ENCODE peak calls at places on chromosomes 3 and 15, in eight cellular contexts. W, P, T, J, S, E, A and F are unnamed samples. For H3K27me3, the result is how much of the 10 kb centered on the place peaks cover.

GRCh38 chr15:47587938-47588817 is 129.1 kb upstream of the SEMA6D start:
- DNase-seq in W (no peak), P (no peak), T (no peak), J (no peak), S (no peak), E (peak), A (no peak), F (no peak)

GRCh38 chr15:29638781-29639180 is 183.5 kb downstream of the TJP1 start:
- DNase-seq in W (peak), P (peak), T (no peak), J (no peak), S (no peak), E (no peak), A (no peak), F (no peak)

GRCh38 chr15:78304487-78305413 is 5.3 kb upstream of the SKIC8 start:
- DNase-seq in W (no peak), P (no peak), T (no peak), J (no peak), S (no peak), E (no peak), A (no peak), F (no peak)

GRCh38 chr15:24617646-24618045 is 57.9 kb upstream of the NPAP1 start:
- DNase-seq in W (no peak), P (no peak), T (no peak), J (no peak), S (no peak), E (no peak), A (no peak), F (no peak)

GRCh38 chr15:78987891-78988360 is 43.1 kb upstream of the CTSH start:
- DNase-seq in W (no peak), P (no peak), T (no peak), J (no peak), S (no peak), E (no peak), A (no peak), F (no peak)

GRCh38 chr3:77815467-77815866 is 775.6 kb downstream of the ROBO2 start:
- DNase-seq in W (no peak), P (no peak), T (no peak), J (no peak), S (no peak), E (no peak), A (no peak), F (no peak)

GRCh38 chr3:17442332-17443049 is 299.9 kb downstream of the TBC1D5 start:
- DNase-seq in W (peak), P (peak), T (no peak), J (no peak), S (no peak), E (no peak), A (no peak), F (no peak)

GRCh38 chr15:49235446-49236207 is 65.6 kb downstream of the GALK2 start:
- DNase-seq in W (peak), P (peak), T (peak), J (peak), S (peak), E (peak), A (no peak), F (peak)

GRCh38 chr15:93308026-93308670 is 219.1 kb upstream of the RGMA start:
- DNase-seq in W (no peak), P (no peak), T (no peak), J (no peak), S (no peak), E (no peak), A (no peak), F (no peak)

GRCh38 chr15:66830358-66830757 is 128.3 kb downstream of the SMAD6 start:
- DNase-seq in W (peak), P (peak), T (no peak), J (no peak), S (no peak), E (peak), A (no peak), F (no peak)

GRCh38 chr3:13543251-13543650 is 5.7 kb upstream of the FBLN2 start:
- DNase-seq in W (peak), P (no peak), T (peak), J (no peak), S (peak), E (peak), A (no peak), F (no peak)

GRCh38 chr3:71921036-71921435 is 136.1 kb upstream of the PROK2 start:
- DNase-seq in W (no peak), P (no peak), T (no peak), J (no peak), S (no peak), E (no peak), A (no peak), F (no peak)

GRCh38 chr15:77666296-77666660 is 33.6 kb upstream of the LINGO1 start:
- DNase-seq in W (no peak), P (no peak), T (no peak), J (no peak), S (no peak), E (no peak), A (no peak), F (no peak)

GRCh38 chr15:57442371-57442770 is 66.1 kb downstream of the CGNL1 start:
- DNase-seq in W (no peak), P (no peak), T (no peak), J (no peak), S (no peak), E (no peak), A (no peak), F (no peak)

GRCh38 chr3:178392553-178392952 is 143.7 kb upstream of the KCNMB2 start:
- DNase-seq in W (peak), P (peak), T (no peak), J (no peak), S (no peak), E (no peak), A (no peak), F (no peak)

GRCh38 chr3:113040231-113040630 is 49.4 kb downstream of the GTPBP8 start:
- DNase-seq in W (no peak), P (no peak), T (no peak), J (no peak), S (no peak), E (no peak), A (no peak), F (no peak)

GRCh38 chr3:19022546-19022945 is 125.8 kb upstream of the KCNH8 start:
- DNase-seq in W (no peak), P (no peak), T (no peak), J (no peak), S (no peak), E (no peak), A (no peak), F (no peak)

GRCh38 chr3:112755845-112756671 is 90.6 kb downstream of the CD200R1L start:
- DNase-seq in W (no peak), P (no peak), T (no peak), J (no peak), S (no peak), E (no peak), A (no peak), F (no peak)

GRCh38 chr3:148077951-148078350 is 619.8 kb upstream of the AGTR1 start:
- DNase-seq in W (no peak), P (no peak), T (no peak), J (no peak), S (no peak), E (no peak), A (no peak), F (no peak)

GRCh38 chr3:148077318-148077923 is 620.3 kb upstream of the AGTR1 start:
- DNase-seq in W (peak), P (peak), T (no peak), J (no peak), S (no peak), E (no peak), A (no peak), F (no peak)

GRCh38 chr3:148074057-148074456 is 623.6 kb upstream of the AGTR1 start:
- DNase-seq in W (no peak), P (no peak), T (no peak), J (no peak), S (no peak), E (no peak), A (no peak), F (no peak)

GRCh38 chr3:148074916-148075315 is 622.8 kb upstream of the AGTR1 start:
- DNase-seq in W (no peak), P (no peak), T (no peak), J (no peak), S (no peak), E (no peak), A (no peak), F (no peak)

GRCh38 chr3:148075829-148076716 is 621.6 kb upstream of the AGTR1 start:
- DNase-seq in W (peak), P (peak), T (peak), J (no peak), S (peak), E (no peak), A (no peak), F (no peak)
- TF ChIP-seq CTCF in W (peak), P (peak), T (no peak), J (no peak), S (peak), E (peak), A (no peak), F (peak)

DNA sequence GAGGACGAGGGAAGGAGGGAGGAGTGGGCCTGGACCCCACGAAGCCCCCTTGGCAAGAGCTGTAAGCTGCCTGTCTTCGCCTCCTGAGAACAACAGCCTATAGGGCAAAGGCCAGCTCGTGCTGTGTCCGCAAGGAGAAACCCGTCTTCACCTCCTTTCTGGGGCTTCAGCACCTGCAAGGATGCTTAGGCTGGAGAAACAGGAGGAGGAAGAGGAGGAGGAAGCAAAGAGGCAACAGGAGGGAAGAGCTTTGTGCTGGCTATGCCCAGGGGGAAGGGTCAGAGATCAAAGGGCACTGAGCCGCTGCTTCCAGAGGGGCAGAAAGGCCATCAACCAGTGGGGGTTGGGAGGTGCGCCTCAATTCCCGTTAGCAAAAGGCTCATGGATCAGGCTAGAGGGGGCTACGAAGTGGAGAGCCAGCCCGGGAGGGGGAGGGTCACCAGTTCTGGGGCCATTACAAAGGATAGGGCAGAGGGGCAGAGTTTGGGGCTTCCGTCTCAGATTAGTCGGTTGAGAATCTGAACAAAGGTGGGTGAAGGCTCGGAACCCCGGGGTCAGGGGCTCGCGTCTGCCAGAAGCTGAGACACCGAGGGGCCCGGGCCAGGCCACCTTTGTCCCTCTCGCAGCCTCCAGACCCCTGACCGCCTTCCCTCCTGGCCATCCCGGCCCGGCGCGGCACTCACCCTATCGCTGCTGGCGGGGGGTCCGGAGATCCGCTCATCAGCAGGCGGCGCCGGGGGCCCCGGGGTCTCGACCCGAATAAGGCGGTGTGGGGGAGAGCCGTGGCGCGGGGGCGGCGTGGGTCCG is 792 bp downstream of the SHF start:
- DNase-seq in W (no peak), P (no peak), T (no peak), J (no peak), S (no peak), E (no peak), A (no peak), F (no peak)
- H3K4me3 ChIP-seq in W (peak), P (no peak), T (no peak), J (peak), S (peak), E (peak), A (peak), F (peak)

GRCh38 chr3:181461381-181461780 is 250.3 kb upstream of the SOX2 start:
- DNase-seq in W (no peak), P (no peak), T (no peak), J (no peak), S (no peak), E (no peak), A (no peak), F (no peak)
- H3K27me3 ChIP-seq in W (under half), P (under half), T (under half), J (under half), S (under half), E (under half), A (under half), F (under half)

DNA sequence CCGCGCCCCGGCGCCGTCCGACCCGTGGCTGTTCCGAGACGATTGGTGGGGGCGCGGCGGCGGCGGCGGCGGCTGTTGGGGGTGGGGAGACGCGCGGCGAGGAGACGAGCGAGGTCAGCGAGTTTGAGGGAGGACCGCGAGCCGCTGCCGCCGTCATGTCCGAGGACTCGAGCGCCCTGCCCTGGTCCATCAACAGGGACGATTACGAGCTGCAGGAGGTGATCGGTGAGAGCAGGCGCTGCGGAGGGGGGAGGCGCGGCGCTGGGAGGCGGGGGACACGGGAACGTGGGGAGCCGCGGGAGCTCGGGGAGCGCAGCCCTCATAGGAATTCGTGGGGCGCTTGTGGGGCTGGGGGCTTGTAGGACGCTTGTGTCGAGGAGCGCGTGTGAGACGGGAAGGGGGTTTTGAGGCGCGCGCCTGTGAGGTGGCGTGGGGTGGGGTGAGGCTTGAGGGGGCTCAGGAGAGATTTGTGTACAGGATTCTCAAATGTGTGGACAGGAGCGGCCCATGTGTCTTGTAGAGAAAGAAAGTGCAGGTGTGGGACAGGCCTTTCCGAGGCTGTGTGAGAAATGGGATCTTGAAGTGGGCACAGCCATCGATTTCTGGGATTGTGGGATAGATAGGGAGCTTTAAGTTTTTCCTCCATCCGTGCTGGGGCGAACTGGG is 518 bp downstream of the OXSR1 start:
- DNase-seq in W (peak), P (no peak), T (peak), J (no peak), S (no peak), E (peak), A (peak), F (no peak)
- TF ChIP-seq CTCF in W (no peak), P (no peak), T (no peak), J (no peak), S (no peak), E (no peak), A (no peak), F (no peak)

GRCh38 chr15:98676586-98677270 is 28.4 kb downstream of the IGF1R start:
- DNase-seq in W (no peak), P (no peak), T (no peak), J (no peak), S (no peak), E (no peak), A (no peak), F (no peak)

GRCh38 chr15:98677345-98678059 is 29.2 kb downstream of the IGF1R start:
- DNase-seq in W (no peak), P (no peak), T (no peak), J (no peak), S (no peak), E (no peak), A (no peak), F (no peak)

GRCh38 chr15:98671060-98672008 is 23.0 kb downstream of the IGF1R start:
- DNase-seq in W (peak), P (no peak), T (no peak), J (no peak), S (no peak), E (no peak), A (no peak), F (no peak)

GRCh38 chr15:98673133-98673532 is 24.8 kb downstream of the IGF1R start:
- DNase-seq in W (no peak), P (no peak), T (no peak), J (no peak), S (no peak), E (no peak), A (no peak), F (no peak)

DNA sequence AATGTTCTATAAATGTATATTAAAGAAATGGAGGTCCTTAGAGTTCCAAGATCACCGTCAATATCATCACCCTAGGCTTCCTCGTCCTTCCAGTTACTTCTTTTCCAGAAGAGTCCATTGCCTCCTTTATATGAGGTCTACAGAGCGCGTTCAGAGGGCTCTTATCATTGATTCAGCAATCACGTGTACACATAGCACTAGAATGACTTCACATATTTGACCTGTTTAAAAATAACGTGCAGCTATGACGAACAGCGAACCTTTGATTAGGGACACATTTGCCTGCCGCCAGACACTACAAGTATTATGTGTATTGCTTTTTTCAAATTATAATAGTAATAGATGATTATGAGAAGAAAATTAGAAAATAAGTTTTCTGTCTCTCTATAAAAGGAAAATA is 26.0 kb downstream of the IGF1R start:
- DNase-seq in W (no peak), P (no peak), T (peak), J (no peak), S (no peak), E (peak), A (no peak), F (no peak)
- H3K4me3 ChIP-seq in W (no peak), P (no peak), T (no peak), J (no peak), S (no peak), E (no peak), A (no peak), F (no peak)

DNA sequence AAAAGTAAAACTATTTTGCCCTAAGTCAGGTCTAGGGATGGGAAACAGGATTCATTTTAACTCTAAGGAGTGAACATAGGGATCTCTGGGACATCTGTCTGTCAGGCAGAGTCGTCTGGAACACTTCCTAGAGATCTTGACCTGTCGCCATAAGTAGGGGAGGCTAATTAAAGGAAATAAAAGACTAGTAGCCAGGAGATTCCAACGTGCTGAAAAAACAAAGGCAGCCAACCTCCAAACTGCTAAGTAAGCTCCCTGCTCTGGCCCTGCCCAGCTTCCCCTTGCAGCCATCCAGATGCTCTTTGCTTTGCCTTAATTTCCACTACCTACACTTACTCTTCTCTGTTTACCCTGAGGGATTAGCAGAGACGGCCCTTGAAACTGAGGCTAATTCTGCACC is 18.5 kb upstream of the TSEN2 start:
- DNase-seq in W (no peak), P (no peak), T (no peak), J (no peak), S (no peak), E (peak), A (no peak), F (no peak)
- H3K27me3 ChIP-seq in W (under half), P (under half), T (under half), J (under half), S (under half), E (under half), A (under half), F (under half)

GRCh38 chr3:6994081-6994668 is 133.3 kb downstream of the GRM7 start:
- DNase-seq in W (no peak), P (no peak), T (no peak), J (no peak), S (no peak), E (no peak), A (no peak), F (no peak)
- TF ChIP-seq CTCF in W (no peak), P (peak), T (no peak), J (no peak), S (no peak), E (no peak), A (no peak), F (no peak)

GRCh38 chr3:155884292-155884691 is 13.8 kb downstream of the GMPS start:
- DNase-seq in W (no peak), P (no peak), T (no peak), J (no peak), S (no peak), E (no peak), A (no peak), F (no peak)
- H3K4me3 ChIP-seq in W (no peak), P (no peak), T (no peak), J (no peak), S (no peak), E (no peak), A (no peak), F (no peak)

DNA sequence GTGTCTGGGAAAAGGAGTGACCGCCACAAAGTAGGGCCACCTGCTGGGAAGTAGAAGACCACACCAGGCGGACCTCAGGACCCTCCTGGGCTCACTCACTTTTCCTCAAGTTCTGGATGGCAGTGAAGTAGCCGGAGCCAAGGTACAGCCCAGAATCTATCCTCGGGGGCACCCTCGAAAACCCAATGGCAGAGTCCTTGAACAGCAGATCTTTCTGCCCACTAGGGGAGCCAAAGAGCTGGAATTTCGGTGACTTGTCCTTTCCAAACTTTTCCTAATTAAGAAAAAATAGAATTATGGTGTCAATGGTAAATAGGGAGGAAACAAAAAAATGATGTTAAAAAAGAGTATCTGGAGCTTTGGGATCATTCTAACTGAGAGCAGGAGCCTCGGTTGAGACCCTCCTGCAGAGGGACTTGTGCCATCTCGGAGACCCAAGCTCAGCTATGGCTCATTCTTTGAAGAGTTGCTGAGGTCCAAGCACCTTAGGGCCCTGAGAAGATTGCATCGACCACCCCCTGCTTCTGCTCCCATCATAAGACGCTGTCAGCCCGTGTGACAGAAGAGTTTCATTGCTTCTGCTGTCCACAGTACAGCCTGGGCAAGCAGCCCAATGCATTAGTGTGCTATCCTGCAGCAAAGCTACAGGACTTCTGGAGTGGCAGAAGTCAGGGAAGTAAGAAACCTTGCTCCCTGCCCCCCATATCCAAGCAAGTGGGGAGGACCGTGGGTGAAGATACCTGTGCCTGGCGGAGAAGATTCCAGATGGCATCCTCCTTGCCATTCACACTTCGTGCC is 14.8 kb downstream of the LTF start:
- DNase-seq in W (peak), P (no peak), T (peak), J (no peak), S (no peak), E (no peak), A (no peak), F (no peak)
- H3K27me3 ChIP-seq in W (under half), P (under half), T (under half), J (under half), S (under half), E (under half), A (under half), F (under half)